ENCODE peak calls at places on chromosome 2, in four cellular contexts. J, X, K and O are unnamed samples.

GRCh38 chr2:102048465-102048864 is 56.7 kb downstream of the IL1R2 start:
- DNase-seq in J (no peak), X (no peak), K (no peak), O (no peak)

GRCh38 chr2:208266641-208267335 is 733 bp downstream of the PIKFYVE start:
- DNase-seq in J (no peak), X (no peak), K (no peak), O (no peak)

GRCh38 chr2:143229952-143230351 is 100.7 kb downstream of the ARHGAP15 start:
- DNase-seq in J (no peak), X (no peak), K (no peak), O (no peak)

GRCh38 chr2:186590538-186591441 is 934 bp downstream of the ITGAV start:
- DNase-seq in J (peak; percentile 48), X (peak; percentile 56), K (no peak), O (no peak)

GRCh38 chr2:164898475-164898874 is 56.9 kb downstream of the SLC38A11 start:
- DNase-seq in J (peak; percentile 88), X (no peak), K (no peak), O (no peak)

GRCh38 chr2:189393440-189394111 is 47.7 kb upstream of the WDR75 start:
- DNase-seq in J (no peak), X (no peak), K (peak; percentile 87), O (no peak)

GRCh38 chr2:189137519-189137918 is 42.0 kb downstream of the COL5A2 start:
- DNase-seq in J (no peak), X (no peak), K (no peak), O (no peak)

GRCh38 chr2:160402997-160403979 is 90.3 kb downstream of the RBMS1 start:
- DNase-seq in J (no peak), X (no peak), K (peak; percentile 19), O (no peak)

GRCh38 chr2:118643286-118643685 is 204.2 kb downstream of the EN1 start:
- DNase-seq in J (no peak), X (no peak), K (no peak), O (no peak)

GRCh38 chr2:104415284-104415683 is 438.6 kb upstream of the POU3F3 start:
- DNase-seq in J (no peak), X (no peak), K (no peak), O (no peak)

GRCh38 chr2:227395556-227395955 is 7.8 kb upstream of the SCYGR1 start:
- DNase-seq in J (no peak), X (no peak), K (no peak), O (no peak)

GRCh38 chr2:141728886-141729285 is 401.9 kb downstream of the LRP1B start:
- DNase-seq in J (no peak), X (peak; percentile 0), K (no peak), O (no peak)

GRCh38 chr2:210226186-210226585 is 939 bp upstream of the ACADL start:
- DNase-seq in J (no peak), X (no peak), K (no peak), O (no peak)

GRCh38 chr2:188734688-188735087 is 239.5 kb upstream of the COL3A1 start:
- DNase-seq in J (no peak), X (no peak), K (no peak), O (no peak)

GRCh38 chr2:149617476-149617875 is 29.9 kb upstream of the MMADHC start:
- DNase-seq in J (no peak), X (no peak), K (no peak), O (no peak)

GRCh38 chr2:48169066-48169724 is 262.9 kb upstream of the FBXO11 start:
- DNase-seq in J (no peak), X (no peak), K (no peak), O (no peak)

GRCh38 chr2:164203131-164203530 is 418.2 kb downstream of the GRB14 start:
- DNase-seq in J (no peak), X (no peak), K (no peak), O (no peak)

GRCh38 chr2:230657906-230658305 is 54.7 kb upstream of the CAB39 start:
- DNase-seq in J (no peak), X (no peak), K (no peak), O (no peak)

GRCh38 chr2:69911985-69912563 is 2.8 kb upstream of the MXD1 start:
- DNase-seq in J (peak; percentile 66), X (peak; percentile 37), K (peak; percentile 46), O (no peak)

GRCh38 chr2:233059797-233060499 is at the start of gene INPP5D:
- DNase-seq in J (peak; percentile 59), X (no peak), K (no peak), O (no peak)

GRCh38 chr2:72378737-72379346 is 231.2 kb upstream of the CYP26B1 start:
- DNase-seq in J (no peak), X (no peak), K (no peak), O (no peak)

GRCh38 chr2:43265006-43265770 is 38.8 kb upstream of the ZFP36L2 start:
- DNase-seq in J (no peak), X (no peak), K (no peak), O (no peak)

GRCh38 chr2:150490466-150490865 is 3.0 kb upstream of the RND3 start:
- DNase-seq in J (no peak), X (no peak), K (no peak), O (no peak)

GRCh38 chr2:2057125-2057721 is 273.9 kb downstream of the MYT1L start:
- DNase-seq in J (no peak), X (no peak), K (peak; percentile 2), O (no peak)

GRCh38 chr2:792687-793086 is 115.5 kb upstream of the TMEM18 start:
- DNase-seq in J (no peak), X (no peak), K (no peak), O (no peak)

GRCh38 chr2:139949242-139949972 is 1169.2 kb upstream of the NXPH2 start:
- DNase-seq in J (no peak), X (no peak), K (no peak), O (no peak)

GRCh38 chr2:9089831-9090230 is 86.3 kb upstream of the MBOAT2 start:
- DNase-seq in J (no peak), X (no peak), K (no peak), O (no peak)

GRCh38 chr2:233288663-233289062 is 19.0 kb upstream of the SAG start:
- DNase-seq in J (no peak), X (no peak), K (no peak), O (no peak)

GRCh38 chr2:70132244-70133126 is 45.2 kb downstream of the PCBP1 start:
- DNase-seq in J (peak; percentile 86), X (peak; percentile 44), K (no peak), O (peak; percentile 89)

GRCh38 chr2:128369126-128369555 is 50.5 kb upstream of the HS6ST1 start:
- DNase-seq in J (no peak), X (no peak), K (no peak), O (no peak)

GRCh38 chr2:37881397-37881796 is 43.7 kb upstream of the RMDN2 start:
- DNase-seq in J (no peak), X (no peak), K (no peak), O (no peak)

GRCh38 chr2:20436716-20437470 is 10.0 kb upstream of the RHOB start:
- DNase-seq in J (peak; percentile 45), X (no peak), K (no peak), O (no peak)

GRCh38 chr2:240201861-240202260 is 61.4 kb upstream of the OTOS start:
- DNase-seq in J (no peak), X (no peak), K (no peak), O (no peak)

GRCh38 chr2:146820672-146821071 is 1024.2 kb upstream of the ACVR2A start:
- DNase-seq in J (no peak), X (no peak), K (no peak), O (no peak)

GRCh38 chr2:136765256-136765735 is at the start of gene THSD7B:
- DNase-seq in J (no peak), X (peak; percentile 69), K (no peak), O (no peak)

GRCh38 chr2:43086451-43087221 is 139.8 kb downstream of the ZFP36L2 start:
- DNase-seq in J (peak; percentile 50), X (no peak), K (peak; percentile 19), O (no peak)

DNA sequence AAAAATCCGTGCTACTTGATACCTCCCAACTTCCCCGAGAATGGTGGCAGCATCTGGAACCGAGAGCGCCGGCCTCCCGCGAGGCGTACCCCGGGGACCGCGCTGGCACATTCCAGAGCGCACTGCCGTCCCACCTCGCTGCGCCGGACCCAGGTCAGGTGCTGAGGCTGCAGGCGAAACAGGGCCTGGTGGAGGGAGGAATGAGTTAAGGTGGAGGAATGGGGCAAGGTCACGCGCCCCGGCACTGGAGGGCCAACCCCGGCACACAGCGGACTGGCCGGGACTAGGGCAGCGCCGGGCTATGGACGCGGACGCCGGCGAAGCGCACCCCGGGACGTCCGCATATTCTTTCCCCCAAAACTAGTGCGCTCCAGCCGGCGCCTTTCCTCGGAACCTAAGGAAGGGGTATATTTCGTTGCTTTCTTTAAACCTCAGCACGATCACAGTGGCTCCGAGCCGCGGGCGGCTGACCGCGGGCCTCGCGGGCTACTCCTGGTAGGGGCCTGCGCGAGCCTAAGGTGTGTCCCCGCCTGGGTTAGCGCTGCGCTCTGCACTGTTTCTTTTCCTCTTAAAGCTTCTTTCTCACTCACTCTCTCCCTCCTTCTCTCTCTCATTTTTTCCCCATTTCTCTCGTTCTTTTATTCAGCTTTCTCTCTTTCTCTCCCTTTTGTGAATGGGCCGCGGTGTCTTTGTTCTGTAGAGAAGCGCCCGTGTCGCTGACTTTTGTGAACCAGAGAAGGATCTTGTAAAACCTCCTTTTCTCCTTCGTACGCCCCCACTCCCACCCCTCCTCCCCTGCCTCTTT is 2.1 kb upstream of the OTX1 start:
- DNase-seq in J (no peak), X (peak; percentile 63), K (no peak), O (no peak)
- TF ChIP-seq JUND in J (no peak), X (no peak), K (no peak), O (no peak)

DNA sequence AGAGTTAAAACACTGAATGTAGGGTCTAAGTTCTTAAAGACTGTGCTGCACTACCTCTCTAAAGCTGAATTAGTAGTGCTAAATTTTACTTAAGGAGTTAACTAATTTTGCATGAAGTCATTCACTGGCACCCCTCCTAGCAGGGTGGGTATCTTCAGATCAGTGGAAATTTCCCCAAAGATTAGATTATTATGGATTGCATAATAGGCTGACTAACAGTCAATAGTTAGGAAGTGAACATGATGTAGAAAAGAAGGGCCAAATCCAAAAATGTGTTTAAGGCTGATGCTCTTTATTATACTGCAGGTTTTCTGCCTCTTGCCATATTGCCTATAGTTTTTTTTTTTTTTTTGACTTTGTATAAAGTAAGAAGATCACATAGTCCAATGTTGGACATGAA is 5.2 kb downstream of the ZNF638 start:
- DNase-seq in J (no peak), X (no peak), K (no peak), O (no peak)
- TF ChIP-seq JUND in J (no peak), X (no peak), K (no peak), O (no peak)

GRCh38 chr2:172375247-172375646 is 52.1 kb upstream of the ITGA6 start:
- DNase-seq in J (no peak), X (no peak), K (no peak), O (no peak)
- TF ChIP-seq JUND in J (no peak), X (no peak), K (no peak), O (no peak)

GRCh38 chr2:26537826-26538475 is 60.0 kb upstream of the OTOF start:
- DNase-seq in J (no peak), X (no peak), K (no peak), O (no peak)
- TF ChIP-seq JUND in J (no peak), X (no peak), K (no peak), O (no peak)

GRCh38 chr2:178882666-178883440 is 75.6 kb upstream of the TTN start:
- DNase-seq in J (no peak), X (no peak), K (no peak), O (no peak)
- TF ChIP-seq JUND in J (no peak), X (no peak), K (no peak), O (no peak)